ENCODE peak calls at places on chromosomes 12 and 14, in five cellular contexts. G, P, X, H and E are unnamed samples.

GRCh38 chr14:71022939-71023338 is 115.7 kb downstream of the PCNX1 start:
- DNase-seq in G (no peak), P (no peak), X (no peak), H (no peak), E (no peak)

GRCh38 chr12:124502379-124502778 is 65.0 kb downstream of the NCOR2 start:
- DNase-seq in G (no peak), P (no peak), X (no peak), H (no peak), E (no peak)

GRCh38 chr12:51714666-51715065 is 123.6 kb downstream of the SCN8A start:
- DNase-seq in G (no peak), P (no peak), X (no peak), H (no peak), E (no peak)

GRCh38 chr14:73785834-73786631 is 65.6 kb upstream of the PTGR2 start:
- DNase-seq in G (peak), P (peak), X (peak), H (no peak), E (peak)

GRCh38 chr12:27645671-27646070 is 50.6 kb upstream of the REP15 start:
- DNase-seq in G (no peak), P (no peak), X (no peak), H (no peak), E (no peak)

GRCh38 chr14:75268638-75269550 is 9.7 kb upstream of the FOS start:
- DNase-seq in G (no peak), P (no peak), X (no peak), H (no peak), E (no peak)

GRCh38 chr12:16359512-16360491 is 12.4 kb downstream of the MGST1 start:
- DNase-seq in G (peak), P (no peak), X (peak), H (no peak), E (no peak)

GRCh38 chr14:62143235-62143634 is 381.0 kb downstream of the SNAPC1 start:
- DNase-seq in G (peak), P (no peak), X (no peak), H (no peak), E (no peak)

GRCh38 chr12:96457191-96457930 is 32.0 kb upstream of the CFAP54 start:
- DNase-seq in G (no peak), P (no peak), X (no peak), H (no peak), E (no peak)

GRCh38 chr14:95467232-95467631 is 49.2 kb downstream of the SYNE3 start:
- DNase-seq in G (no peak), P (no peak), X (no peak), H (no peak), E (no peak)

GRCh38 chr12:121166356-121166755 is 33.7 kb downstream of the P2RX7 start:
- DNase-seq in G (no peak), P (no peak), X (no peak), H (no peak), E (no peak)

GRCh38 chr14:105330491-105330895 is 15.9 kb downstream of the PACS2 start:
- DNase-seq in G (peak), P (no peak), X (no peak), H (no peak), E (no peak)

GRCh38 chr12:121657305-121658008 is 12.0 kb downstream of the MORN3 start:
- DNase-seq in G (peak), P (no peak), X (no peak), H (no peak), E (no peak)

GRCh38 chr14:72617391-72618011 is 276.4 kb downstream of the DPF3 start:
- DNase-seq in G (peak), P (peak), X (no peak), H (no peak), E (no peak)

GRCh38 chr12:49609875-49610154 is 4.4 kb upstream of the FAM186B start:
- DNase-seq in G (peak), P (no peak), X (no peak), H (no peak), E (no peak)

GRCh38 chr14:57060276-57060956 is 208.3 kb downstream of the EXOC5 start:
- DNase-seq in G (peak), P (no peak), X (no peak), H (no peak), E (no peak)

GRCh38 chr14:68668028-68668427 is 124.8 kb downstream of the ZFP36L1 start:
- DNase-seq in G (no peak), P (no peak), X (no peak), H (no peak), E (no peak)

GRCh38 chr12:119444462-119445044 is 110.0 kb downstream of the CCDC60 start:
- DNase-seq in G (peak), P (no peak), X (no peak), H (peak), E (peak)

GRCh38 chr14:72679591-72680151 is 214.2 kb downstream of the DPF3 start:
- DNase-seq in G (no peak), P (no peak), X (peak), H (no peak), E (no peak)

GRCh38 chr12:5003025-5003666 is 40.5 kb upstream of the KCNA5 start:
- DNase-seq in G (peak), P (peak), X (peak), H (peak), E (peak)

GRCh38 chr14:78075610-78076277 is 94.4 kb upstream of the NRXN3 start:
- DNase-seq in G (no peak), P (no peak), X (no peak), H (peak), E (no peak)